ENCODE peak calls at places on chromosomes 2 and 18, in eight cellular contexts. Q, G, E, W, N, C, P and J are unnamed samples.

GRCh38 chr2:189161894-189162293 is 17.7 kb downstream of the COL5A2 start:
- DNase-seq in E (no peak), N (no peak), P (no peak), C (no peak), Q (no peak), G (no peak), W (no peak), J (no peak)

GRCh38 chr18:78531637-78532036 is 448.0 kb upstream of the SALL3 start:
- DNase-seq in E (no peak), P (no peak), W (no peak), N (no peak), G (no peak), C (no peak), Q (no peak), J (no peak)

GRCh38 chr2:127566139-127566417 is 30.6 kb downstream of the MYO7B start:
- DNase-seq in N (no peak), P (no peak), Q (no peak), G (no peak), C (no peak), E (no peak), W (no peak), J (no peak)

GRCh38 chr2:60152226-60152833 is 401.1 kb downstream of the BCL11A start:
- DNase-seq in P (peak), C (no peak), W (peak), G (no peak), E (peak), N (peak), Q (no peak), J (peak)

GRCh38 chr2:73112026-73112912 is 479 bp downstream of the RAB11FIP5 start:
- DNase-seq in Q (peak), W (peak), C (peak), G (no peak), P (peak), N (no peak), E (peak), J (no peak)

GRCh38 chr2:70140978-70141753 is 49.7 kb downstream of the C2orf42 start:
- DNase-seq in G (peak), C (peak), Q (peak), P (peak), W (peak), N (no peak), E (peak), J (peak)

GRCh38 chr2:186912979-186913378 is 64.0 kb upstream of the ZSWIM2 start:
- DNase-seq in C (no peak), Q (no peak), N (no peak), W (no peak), E (no peak), G (no peak), P (no peak), J (no peak)

GRCh38 chr2:46706264-46706983 is 209.2 kb downstream of the MCFD2 start:
- DNase-seq in G (no peak), P (no peak), W (peak), E (peak), C (no peak), N (no peak), Q (no peak), J (peak)

GRCh38 chr18:48836806-48837615 is 113.8 kb downstream of the SMAD7 start:
- DNase-seq in C (no peak), E (no peak), N (no peak), G (no peak), W (no peak), Q (peak), P (no peak), J (no peak)

GRCh38 chr18:12839057-12839525 is 44.9 kb downstream of the PTPN2 start:
- DNase-seq in W (no peak), Q (no peak), N (no peak), G (no peak), P (peak), C (no peak), E (no peak), J (no peak)

GRCh38 chr18:36284671-36285295 is 12.7 kb upstream of the FHOD3 start:
- DNase-seq in P (peak), N (peak), W (peak), G (no peak), Q (no peak), E (peak), C (peak), J (peak)

GRCh38 chr2:8986327-8986976 is 17.0 kb downstream of the MBOAT2 start:
- DNase-seq in N (no peak), P (peak), G (no peak), Q (no peak), E (no peak), W (no peak), C (no peak), J (no peak)

GRCh38 chr2:85787282-85787980 is 33.6 kb downstream of the ATOH8 start:
- DNase-seq in Q (peak), W (no peak), E (no peak), C (no peak), G (no peak), P (no peak), N (no peak), J (no peak)

GRCh38 chr2:68791914-68792313 is 57.3 kb downstream of the ARHGAP25 start:
- DNase-seq in E (no peak), P (no peak), N (no peak), W (no peak), G (no peak), C (no peak), Q (no peak), J (no peak)

GRCh38 chr2:128836559-128837100 is 518.0 kb upstream of the HS6ST1 start:
- DNase-seq in C (no peak), E (no peak), N (no peak), P (no peak), W (no peak), Q (no peak), G (no peak), J (no peak)

GRCh38 chr2:9972621-9973445 is 21.3 kb downstream of the GRHL1 start:
- DNase-seq in G (no peak), W (peak), C (no peak), N (no peak), P (no peak), Q (peak), E (peak), J (peak)

GRCh38 chr2:46555011-46555410 is 75.6 kb downstream of the TMEM247 start:
- DNase-seq in W (no peak), Q (no peak), N (peak), G (no peak), P (no peak), C (peak), E (no peak), J (no peak)

GRCh38 chr2:221816566-221816965 is 244.5 kb upstream of the EPHA4 start:
- DNase-seq in Q (no peak), W (no peak), G (no peak), C (no peak), N (no peak), E (no peak), P (no peak), J (no peak)

GRCh38 chr2:208186465-208186864 is 3.4 kb downstream of the C2orf80 start:
- DNase-seq in N (no peak), E (no peak), W (no peak), Q (no peak), C (no peak), P (no peak), G (no peak), J (no peak)

GRCh38 chr2:208186921-208187320 is 2.9 kb downstream of the C2orf80 start:
- DNase-seq in P (no peak), W (no peak), G (no peak), C (no peak), N (no peak), E (no peak), Q (no peak), J (no peak)

GRCh38 chr2:208182835-208183234 is 7.0 kb downstream of the C2orf80 start:
- DNase-seq in E (no peak), C (no peak), N (no peak), G (no peak), Q (no peak), P (no peak), W (no peak), J (peak)

GRCh38 chr2:208183526-208183925 is 6.3 kb downstream of the C2orf80 start:
- DNase-seq in G (no peak), Q (no peak), N (no peak), E (no peak), C (no peak), W (no peak), P (no peak), J (no peak)

DNA sequence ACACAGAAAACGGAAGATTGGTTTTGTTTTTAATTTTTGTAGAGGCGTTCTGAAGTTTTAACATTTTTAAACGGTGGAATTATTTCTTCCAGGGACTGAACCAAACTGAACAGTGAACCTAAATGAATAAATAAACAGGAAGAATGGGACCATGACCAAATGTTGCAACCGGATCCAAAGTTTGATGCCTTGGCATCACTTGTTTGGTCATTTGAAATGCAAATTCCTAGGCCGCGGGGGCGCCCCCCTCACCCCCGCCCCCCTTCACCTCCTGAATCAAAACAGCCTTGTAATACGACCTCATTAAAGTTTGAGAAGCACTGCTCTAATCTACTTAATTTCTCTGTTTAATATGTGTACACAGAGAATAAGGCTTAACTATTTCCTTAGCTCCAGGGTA is 5.9 kb downstream of the C2orf80 start:
- DNase-seq in N (no peak), W (no peak), E (no peak), Q (no peak), C (no peak), P (no peak), G (no peak), J (no peak)
- H3K4me3 ChIP-seq in N (no peak), W (no peak), E (no peak), Q (no peak), C (no peak), P (no peak), G (no peak), J (no peak)

GRCh38 chr18:44841769-44842587 is 161.3 kb downstream of the SETBP1 start:
- DNase-seq in W (no peak), N (no peak), C (no peak), P (no peak), Q (no peak), E (no peak), G (no peak), J (no peak)

GRCh38 chr18:44841221-44841620 is 160.5 kb downstream of the SETBP1 start:
- DNase-seq in N (no peak), W (peak), E (no peak), C (no peak), P (no peak), G (no peak), Q (no peak), J (no peak)

GRCh38 chr18:44842588-44843412 is 162.1 kb downstream of the SETBP1 start:
- DNase-seq in G (no peak), E (no peak), C (no peak), N (no peak), Q (no peak), W (no peak), P (no peak), J (no peak)

GRCh38 chr18:44839239-44839666 is 158.6 kb downstream of the SETBP1 start:
- DNase-seq in W (peak), G (peak), N (peak), C (peak), P (peak), Q (peak), E (peak), J (peak)

DNA sequence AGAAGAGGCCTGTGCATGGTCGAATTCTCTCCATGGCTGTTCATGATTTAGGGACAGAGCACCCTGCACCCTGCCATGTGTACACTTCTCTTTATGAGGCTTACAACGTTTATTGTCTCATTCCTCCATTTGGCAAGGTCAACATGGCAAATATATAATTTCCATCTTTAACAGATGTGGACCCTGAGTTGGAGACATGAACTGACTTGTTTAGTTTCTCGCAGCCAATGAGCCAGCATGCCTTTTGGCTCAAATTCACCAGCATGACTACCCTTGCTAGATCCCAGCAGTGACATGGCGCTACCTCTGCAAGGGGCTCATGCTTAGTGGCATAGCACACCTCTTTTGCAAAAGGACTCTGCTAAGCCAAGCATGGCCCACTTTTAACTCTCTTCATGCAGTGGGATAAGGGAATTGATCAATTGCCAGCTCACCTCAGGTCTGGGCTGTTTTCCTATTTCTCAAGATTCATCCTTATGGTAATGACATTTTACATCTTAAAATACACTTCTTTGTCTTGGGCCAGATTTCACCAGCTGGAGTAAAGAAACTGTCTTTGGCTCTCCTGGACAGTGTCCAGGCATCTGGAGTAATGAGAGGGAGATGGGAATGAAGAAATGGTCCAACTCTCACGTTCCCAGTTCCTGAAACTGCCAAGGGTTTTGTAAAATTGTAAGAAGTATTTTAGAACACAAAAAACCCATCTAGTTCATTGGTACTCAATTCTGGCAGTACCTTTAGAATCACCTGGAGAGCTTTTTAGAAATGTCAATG is 159.6 kb downstream of the SETBP1 start:
- DNase-seq in Q (no peak), E (no peak), W (peak), G (peak), P (no peak), N (no peak), C (no peak), J (peak)
- H3K4me3 ChIP-seq in Q (no peak), E (no peak), W (no peak), G (no peak), P (no peak), N (no peak), C (no peak), J (no peak)

GRCh38 chr18:27823053-27823452 is 353.9 kb downstream of the CDH2 start:
- DNase-seq in C (no peak), E (no peak), G (no peak), P (no peak), Q (no peak), W (no peak), N (no peak), J (no peak)

GRCh38 chr18:27824841-27825720 is 351.8 kb downstream of the CDH2 start:
- DNase-seq in P (no peak), N (no peak), Q (no peak), E (no peak), G (no peak), C (no peak), W (no peak), J (no peak)

GRCh38 chr18:27824275-27824674 is 352.7 kb downstream of the CDH2 start:
- DNase-seq in W (no peak), N (no peak), E (no peak), C (no peak), P (no peak), Q (no peak), G (no peak), J (no peak)

DNA sequence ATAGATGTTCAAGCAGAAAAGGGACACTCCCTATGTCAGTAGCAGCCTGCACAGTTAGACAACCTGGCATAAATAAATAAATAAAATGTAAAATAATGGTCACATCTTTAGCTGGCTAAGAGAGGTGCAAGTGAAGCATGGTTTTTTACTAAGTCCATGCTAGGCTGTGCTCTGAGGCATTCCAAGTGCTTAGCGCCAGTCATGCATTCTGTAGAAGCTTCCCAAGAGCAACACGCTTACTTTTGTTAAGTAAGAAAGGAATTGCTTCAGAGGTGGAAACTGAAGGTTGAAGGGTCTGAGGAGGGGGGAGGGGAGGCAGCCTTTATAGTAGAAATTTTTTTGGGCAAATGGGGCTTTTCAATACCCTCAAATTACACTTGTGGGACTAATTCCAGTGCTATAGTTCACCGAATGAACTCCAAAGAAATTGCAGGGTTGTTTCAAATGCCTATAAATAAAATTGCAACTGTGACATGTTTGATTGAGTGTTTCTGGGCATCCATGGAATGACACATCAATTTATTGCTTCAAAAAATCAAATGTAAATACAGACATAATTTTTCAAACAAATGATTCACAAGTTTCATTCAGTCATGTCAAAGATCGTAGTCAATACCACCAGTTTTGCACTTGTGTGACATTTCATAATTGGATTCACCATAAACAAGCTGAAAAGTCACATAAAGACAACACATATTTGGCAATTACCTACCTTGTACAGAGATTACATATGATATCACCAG is 351.0 kb downstream of the CDH2 start:
- DNase-seq in W (no peak), Q (no peak), E (no peak), N (no peak), C (no peak), G (no peak), P (no peak), J (no peak)
- H3K4me3 ChIP-seq in W (no peak), Q (no peak), E (no peak), N (no peak), C (no peak), G (no peak), P (no peak), J (no peak)

GRCh38 chr2:176129825-176130152 is 284 bp downstream of the HOXD8 start:
- DNase-seq in W (no peak), P (no peak), E (no peak), G (no peak), Q (no peak), N (no peak), C (no peak), J (no peak)
- H3K4me3 ChIP-seq in W (peak), P (no peak), E (peak), G (peak), Q (peak), N (peak), C (no peak), J (no peak)